ENCODE peak calls at places on chromosomes 11 and 22, in eight cellular contexts. Y is LHCN-M2, V is HEK293T, H is posterior vena cava, O is NCI-H1092, A is activated T-cell treated with anti-CD3 and anti-CD28 coated beads for 1 hour, M is pulmonary artery endothelial cell, S is IMR-90. J is an unnamed sample.

GRCh38 chr11:18364495-18365047 is 29.8 kb upstream of the LDHA start:
- DNase-seq in S (no peak), H (no peak), M (no peak), A (no peak), V (no peak), Y (no peak), O (no peak), J (no peak)

GRCh38 chr11:47616726-47617416 is 22.7 kb upstream of the C1QTNF4 start:
- DNase-seq in Y (peak; percentile 76), S (peak; percentile 85), V (peak; percentile 48), H (no peak), O (peak; percentile 9), A (no peak), M (peak; percentile 32), J (peak; percentile 88)

GRCh38 chr11:117385906-117386305 is 58.3 kb downstream of the CEP164 start:
- DNase-seq in V (no peak), H (no peak), M (no peak), S (no peak), A (no peak), Y (no peak), O (no peak), J (no peak)

GRCh38 chr11:83454674-83455073 is 168.5 kb upstream of the CCDC90B start:
- DNase-seq in Y (no peak), M (no peak), S (no peak), H (no peak), O (no peak), A (no peak), V (no peak), J (no peak)

GRCh38 chr11:970319-970871 is 44.7 kb downstream of the AP2A2 start:
- DNase-seq in O (no peak), A (no peak), S (no peak), M (no peak), Y (no peak), V (no peak), H (no peak), J (peak; percentile 91)

GRCh38 chr11:128599729-128600128 is 12.4 kb upstream of the ETS1 start:
- DNase-seq in H (no peak), Y (no peak), O (no peak), A (no peak), M (no peak), S (peak; percentile 91), V (no peak), J (no peak)

GRCh38 chr11:60078021-60078420 is 10.4 kb upstream of the MS4A2 start:
- DNase-seq in Y (no peak), M (no peak), V (no peak), S (no peak), H (no peak), A (no peak), O (no peak), J (no peak)

GRCh38 chr22:37734402-37734700 is 37.5 kb downstream of the TRIOBP start:
- DNase-seq in M (no peak), V (no peak), O (no peak), A (no peak), S (no peak), Y (no peak), H (no peak), J (no peak)

GRCh38 chr11:40405614-40406013 is 1053.8 kb downstream of the LRRC4C start:
- DNase-seq in H (no peak), V (no peak), M (no peak), A (no peak), O (no peak), Y (no peak), S (no peak), J (peak; percentile 82)

GRCh38 chr22:22667966-22668880 is 23.8 kb downstream of the GGTLC2 start:
- DNase-seq in O (no peak), Y (no peak), V (no peak), S (no peak), H (no peak), A (no peak), M (no peak), J (no peak)

GRCh38 chr11:77506857-77507256 is 33.0 kb upstream of the PAK1 start:
- DNase-seq in S (no peak), A (no peak), V (no peak), Y (peak; percentile 11), O (no peak), H (no peak), M (no peak), J (no peak)

J was measured in Kasumi-1.